ENCODE peak calls at places on chromosome 15, in seven cellular contexts. I is CD14-positive monocyte; E is non-pigmented ciliary epithelial cell; A is T1000; U is activated T-cell treated with anti-CD3 and anti-CD28 coated beads, Interleukin-2, amount 50 U/mL, for 1 hour; W is HS-27A; Z is mammary epithelial cell. O is an unnamed sample.
A peak's percentile ranks its signal among the peaks of the same experiment; 100 is the strongest.

GRCh38 chr15:34729056-34729455 is 25.7 kb downstream of the GJD2 start:
- DNase-seq in I (no peak), E (no peak), A (no peak), U (no peak), W (no peak), Z (no peak), O (no peak)

GRCh38 chr15:38187646-38188313 is 64.9 kb upstream of the SPRED1 start:
- DNase-seq in I (no peak), E (no peak), A (no peak), U (no peak), W (no peak), Z (no peak), O (no peak)

GRCh38 chr15:64247535-64247905 is 84.7 kb upstream of the PPIB start:
- DNase-seq in I (no peak), E (no peak), A (no peak), U (no peak), W (no peak), Z (no peak), O (no peak)

GRCh38 chr15:58958811-58959210 is 25.3 kb upstream of the SLTM start:
- DNase-seq in I (no peak), E (no peak), A (no peak), U (no peak), W (no peak), Z (no peak), O (no peak)

GRCh38 chr15:83848315-83849050 is 194.6 kb downstream of the ADAMTSL3 start:
- DNase-seq in I (no peak), E (peak; percentile 94), A (no peak), U (no peak), W (no peak), Z (peak; percentile 93), O (peak; percentile 59)

GRCh38 chr15:95929232-95929846 is 401.2 kb upstream of the NR2F2 start:
- DNase-seq in I (no peak), E (peak; percentile 15), A (no peak), U (no peak), W (no peak), Z (peak; percentile 26), O (peak; percentile 57)

GRCh38 chr15:84915011-84915958 is 30.8 kb downstream of the SLC28A1 start:
- DNase-seq in I (no peak), E (peak; percentile 74), A (peak; percentile 72), U (no peak), W (peak; percentile 31), Z (peak; percentile 92), O (peak; percentile 86)

GRCh38 chr15:57866149-57866736 is 159.7 kb downstream of the POLR2M start:
- DNase-seq in I (peak; percentile 49), E (no peak), A (no peak), U (peak; percentile 43), W (no peak), Z (peak; percentile 36), O (peak; percentile 37)

GRCh38 chr15:45555914-45556608 is 31.1 kb upstream of the BLOC1S6 start:
- DNase-seq in I (no peak), E (no peak), A (no peak), U (no peak), W (no peak), Z (no peak), O (no peak)

GRCh38 chr15:82968066-82968465 is 15.5 kb upstream of the HOMER2 start:
- DNase-seq in I (no peak), E (peak; percentile 28), A (no peak), U (no peak), W (no peak), Z (peak; percentile 51), O (peak; percentile 27)

GRCh38 chr15:59074607-59075006 is 30.3 kb upstream of the CCNB2 start:
- DNase-seq in I (no peak), E (no peak), A (no peak), U (no peak), W (no peak), Z (no peak), O (no peak)

GRCh38 chr15:86735244-86736040 is 655.8 kb downstream of the AGBL1 start:
- DNase-seq in I (no peak), E (no peak), A (no peak), U (no peak), W (no peak), Z (no peak), O (no peak)

GRCh38 chr15:46365612-46366011 is 730.8 kb downstream of the SQOR start:
- DNase-seq in I (no peak), E (peak; percentile 14), A (no peak), U (no peak), W (no peak), Z (no peak), O (no peak)

GRCh38 chr15:65384505-65384894 is 6.7 kb upstream of the IGDCC3 start:
- DNase-seq in I (no peak), E (no peak), A (no peak), U (no peak), W (no peak), Z (no peak), O (no peak)

GRCh38 chr15:92812271-92812670 is 87.9 kb upstream of the CHD2 start:
- DNase-seq in I (no peak), E (no peak), A (no peak), U (no peak), W (no peak), Z (peak; percentile 34), O (no peak)

GRCh38 chr15:41940441-41940857 is 31.9 kb downstream of the EHD4 start:
- DNase-seq in I (no peak), E (no peak), A (no peak), U (peak; percentile 55), W (peak; percentile 64), Z (peak; percentile 92), O (peak; percentile 83)

GRCh38 chr15:31392761-31393401 is 66.2 kb downstream of the KLF13 start:
- DNase-seq in I (no peak), E (no peak), A (no peak), U (no peak), W (no peak), Z (no peak), O (no peak)

GRCh38 chr15:50415752-50416404 is 8.3 kb upstream of the USP8 start:
- DNase-seq in I (no peak), E (no peak), A (no peak), U (no peak), W (no peak), Z (peak; percentile 10), O (no peak)

GRCh38 chr15:22808761-22809280 is 22.4 kb downstream of the NIPA1 start:
- DNase-seq in I (no peak), E (no peak), A (no peak), U (no peak), W (no peak), Z (no peak), O (no peak)

GRCh38 chr15:95715919-95716318 is 614.6 kb upstream of the NR2F2 start:
- DNase-seq in I (no peak), E (no peak), A (no peak), U (no peak), W (no peak), Z (no peak), O (no peak)

GRCh38 chr15:98807262-98807661 is 158.9 kb downstream of the IGF1R start:
- DNase-seq in I (no peak), E (peak; percentile 44), A (no peak), U (no peak), W (no peak), Z (no peak), O (no peak)